ENCODE peak calls at places on chromosomes 13 and 19, in eight cellular contexts. One of them, this sample, is unnamed.

GRCh38 chr13:111022886-111023285 is 92.2 kb upstream of the ARHGEF7 start:
- DNase-seq in mucosa of descending colon: no peak
- DNase-seq in heart right ventricle: no peak
- DNase-seq in H1: no peak
- DNase-seq in heart left ventricle: no peak
- DNase-seq in A673: no peak
- DNase-seq in uterus: no peak
- DNase-seq in BE2C: no peak
- DNase-seq in this sample: no peak

GRCh38 chr19:4566402-4567051 is 7.0 kb upstream of the SEMA6B start:
- DNase-seq in heart right ventricle: no peak
- DNase-seq in heart left ventricle: no peak
- DNase-seq in uterus: no peak
- DNase-seq in BE2C: no peak
- DNase-seq in H1: no peak
- DNase-seq in mucosa of descending colon: no peak
- DNase-seq in A673: no peak
- DNase-seq in this sample: no peak

GRCh38 chr19:19461671-19462622 is 53.4 kb downstream of the TSSK6 start:
- DNase-seq in heart left ventricle: peak; percentile 85
- DNase-seq in uterus: peak; percentile 57
- DNase-seq in A673: peak; percentile 74
- DNase-seq in heart right ventricle: peak; percentile 64
- DNase-seq in mucosa of descending colon: peak; percentile 82
- DNase-seq in BE2C: peak; percentile 96
- DNase-seq in H1: peak; percentile 88
- DNase-seq in this sample: peak; percentile 73

GRCh38 chr13:43360196-43360595 is 336.8 kb downstream of the DNAJC15 start:
- DNase-seq in uterus: no peak
- DNase-seq in BE2C: no peak
- DNase-seq in H1: no peak
- DNase-seq in A673: no peak
- DNase-seq in mucosa of descending colon: no peak
- DNase-seq in heart right ventricle: no peak
- DNase-seq in heart left ventricle: no peak
- DNase-seq in this sample: no peak

GRCh38 chr19:35267818-35268545 is 780 bp upstream of the USF2 start:
- DNase-seq in A673: peak; percentile 84
- DNase-seq in BE2C: peak; percentile 75
- DNase-seq in heart left ventricle: peak; percentile 76
- DNase-seq in heart right ventricle: peak; percentile 72
- DNase-seq in H1: peak; percentile 81
- DNase-seq in mucosa of descending colon: peak; percentile 85
- DNase-seq in uterus: peak; percentile 79
- DNase-seq in this sample: peak; percentile 91

GRCh38 chr19:11963566-11964355 is 1.1 kb upstream of the ZNF763 start:
- DNase-seq in heart right ventricle: peak; percentile 89
- DNase-seq in heart left ventricle: peak; percentile 87
- DNase-seq in uterus: peak; percentile 75
- DNase-seq in A673: peak; percentile 86
- DNase-seq in mucosa of descending colon: peak; percentile 79
- DNase-seq in BE2C: peak; percentile 87
- DNase-seq in H1: peak; percentile 87
- DNase-seq in this sample: peak; percentile 70

GRCh38 chr13:74443623-74444022 is 309.4 kb upstream of the KLF12 start:
- DNase-seq in uterus: no peak
- DNase-seq in heart left ventricle: no peak
- DNase-seq in BE2C: no peak
- DNase-seq in A673: no peak
- DNase-seq in H1: no peak
- DNase-seq in mucosa of descending colon: no peak
- DNase-seq in heart right ventricle: no peak
- DNase-seq in this sample: no peak

GRCh38 chr13:50365683-50366391 is 350.6 kb downstream of the KCNRG start:
- DNase-seq in heart right ventricle: no peak
- DNase-seq in H1: no peak
- DNase-seq in mucosa of descending colon: no peak
- DNase-seq in A673: no peak
- DNase-seq in BE2C: no peak
- DNase-seq in uterus: no peak
- DNase-seq in heart left ventricle: no peak
- DNase-seq in this sample: no peak

GRCh38 chr19:6723108-6723618 is 2.7 kb upstream of the C3 start:
- DNase-seq in mucosa of descending colon: no peak
- DNase-seq in heart right ventricle: no peak
- DNase-seq in BE2C: no peak
- DNase-seq in A673: peak; percentile 34
- DNase-seq in H1: no peak
- DNase-seq in uterus: peak; percentile 82
- DNase-seq in heart left ventricle: no peak
- DNase-seq in this sample: no peak

GRCh38 chr13:39588384-39588783 is 14.6 kb downstream of the LHFPL6 start:
- DNase-seq in A673: no peak
- DNase-seq in BE2C: no peak
- DNase-seq in uterus: no peak
- DNase-seq in heart right ventricle: no peak
- DNase-seq in mucosa of descending colon: no peak
- DNase-seq in heart left ventricle: no peak
- DNase-seq in H1: no peak
- DNase-seq in this sample: no peak

GRCh38 chr19:8397746-8398721 is 7.9 kb downstream of the RAB11B start:
- DNase-seq in uterus: no peak
- DNase-seq in BE2C: no peak
- DNase-seq in H1: no peak
- DNase-seq in mucosa of descending colon: no peak
- DNase-seq in heart left ventricle: no peak
- DNase-seq in A673: no peak
- DNase-seq in heart right ventricle: no peak
- DNase-seq in this sample: peak; percentile 46

GRCh38 chr13:26923824-26924605 is 163.4 kb upstream of the GPR12 start:
- DNase-seq in mucosa of descending colon: no peak
- DNase-seq in uterus: no peak
- DNase-seq in heart left ventricle: peak; percentile 41
- DNase-seq in heart right ventricle: peak; percentile 51
- DNase-seq in H1: no peak
- DNase-seq in A673: peak; percentile 4
- DNase-seq in BE2C: no peak
- DNase-seq in this sample: no peak

GRCh38 chr13:82358284-82358683 is 1524.0 kb downstream of the SLITRK1 start:
- DNase-seq in BE2C: no peak
- DNase-seq in mucosa of descending colon: no peak
- DNase-seq in heart right ventricle: no peak
- DNase-seq in heart left ventricle: no peak
- DNase-seq in H1: no peak
- DNase-seq in A673: no peak
- DNase-seq in uterus: no peak
- DNase-seq in this sample: no peak

GRCh38 chr19:652467-653389 is 10.3 kb downstream of the RNF126 start:
- DNase-seq in uterus: no peak
- DNase-seq in heart left ventricle: peak; percentile 24
- DNase-seq in H1: no peak
- DNase-seq in BE2C: no peak
- DNase-seq in A673: no peak
- DNase-seq in heart right ventricle: no peak
- DNase-seq in mucosa of descending colon: no peak
- DNase-seq in this sample: no peak

GRCh38 chr13:35714588-35714987 is 238.1 kb upstream of the MAB21L1 start:
- DNase-seq in A673: no peak
- DNase-seq in H1: peak; percentile 50
- DNase-seq in heart right ventricle: no peak
- DNase-seq in BE2C: peak; percentile 85
- DNase-seq in mucosa of descending colon: no peak
- DNase-seq in uterus: no peak
- DNase-seq in heart left ventricle: peak; percentile 60
- DNase-seq in this sample: no peak

DNA sequence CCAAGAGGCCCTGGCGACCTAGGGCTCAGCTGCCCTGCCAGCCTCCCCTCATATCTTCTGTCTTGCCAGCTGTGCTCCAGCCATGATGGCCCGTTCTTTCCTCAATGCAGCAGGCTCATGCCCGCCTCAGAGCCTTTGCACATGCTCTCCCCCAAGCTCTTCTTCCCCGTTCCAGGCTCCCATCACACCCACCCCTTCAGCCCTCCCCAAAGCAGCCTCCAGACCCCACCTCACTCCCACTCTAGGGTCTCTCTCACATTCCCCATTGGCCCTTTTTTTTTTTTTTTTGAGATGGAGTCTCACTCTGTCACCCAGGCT is 29.9 kb upstream of the ATP1A3 start:
- DNase-seq in mucosa of descending colon: no peak
- DNase-seq in A673: no peak
- DNase-seq in uterus: no peak
- DNase-seq in H1: no peak
- DNase-seq in heart right ventricle: no peak
- DNase-seq in BE2C: no peak
- DNase-seq in heart left ventricle: no peak
- DNase-seq in this sample: no peak
- H3K9me3 ChIP-seq in mucosa of descending colon: no peaks in the 10 kb centered on the region
- H3K9me3 ChIP-seq in A673: no peaks in the 10 kb centered on the region
- H3K9me3 ChIP-seq in uterus: no peaks in the 10 kb centered on the region
- H3K9me3 ChIP-seq in H1: no peaks in the 10 kb centered on the region
- H3K9me3 ChIP-seq in heart right ventricle: no peaks in the 10 kb centered on the region
- H3K9me3 ChIP-seq in BE2C: no peaks in the 10 kb centered on the region
- H3K9me3 ChIP-seq in heart left ventricle: no peaks in the 10 kb centered on the region
- H3K9me3 ChIP-seq in this sample: no peaks in the 10 kb centered on the region

DNA sequence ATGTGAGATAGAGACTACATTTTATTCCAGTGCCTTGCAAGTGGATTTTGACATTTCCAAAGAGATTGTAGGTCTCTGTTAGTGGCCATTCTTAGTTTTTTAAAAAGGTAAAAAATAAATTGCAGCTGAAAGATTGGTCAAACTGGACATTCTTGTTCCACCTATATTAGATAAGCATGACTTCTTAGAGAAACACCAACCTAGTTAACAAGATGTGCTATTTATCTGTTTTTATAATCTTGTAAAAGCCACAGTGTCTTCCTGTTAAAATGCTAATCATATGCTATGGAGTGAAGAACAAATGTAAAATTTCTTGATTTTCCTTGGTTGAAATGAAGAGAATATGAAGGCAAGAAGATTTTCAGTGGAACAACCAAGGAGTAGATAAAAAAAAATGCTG is 33.4 kb upstream of the GPR183 start:
- DNase-seq in heart right ventricle: no peak
- DNase-seq in mucosa of descending colon: no peak
- DNase-seq in H1: no peak
- DNase-seq in heart left ventricle: no peak
- DNase-seq in uterus: no peak
- DNase-seq in BE2C: no peak
- DNase-seq in A673: no peak
- DNase-seq in this sample: no peak
- H3K36me3 ChIP-seq in heart right ventricle: peaks cover 61% of the 10 kb centered on the region
- H3K36me3 ChIP-seq in mucosa of descending colon: no peaks in the 10 kb centered on the region
- H3K36me3 ChIP-seq in H1: peaks cover 2% of the 10 kb centered on the region
- H3K36me3 ChIP-seq in heart left ventricle: no peaks in the 10 kb centered on the region
- H3K36me3 ChIP-seq in uterus: no peaks in the 10 kb centered on the region
- H3K36me3 ChIP-seq in BE2C: peaks cover 12% of the 10 kb centered on the region
- H3K36me3 ChIP-seq in A673: peaks cover 8% of the 10 kb centered on the region
- H3K36me3 ChIP-seq in this sample: peaks cover 17% of the 10 kb centered on the region

DNA sequence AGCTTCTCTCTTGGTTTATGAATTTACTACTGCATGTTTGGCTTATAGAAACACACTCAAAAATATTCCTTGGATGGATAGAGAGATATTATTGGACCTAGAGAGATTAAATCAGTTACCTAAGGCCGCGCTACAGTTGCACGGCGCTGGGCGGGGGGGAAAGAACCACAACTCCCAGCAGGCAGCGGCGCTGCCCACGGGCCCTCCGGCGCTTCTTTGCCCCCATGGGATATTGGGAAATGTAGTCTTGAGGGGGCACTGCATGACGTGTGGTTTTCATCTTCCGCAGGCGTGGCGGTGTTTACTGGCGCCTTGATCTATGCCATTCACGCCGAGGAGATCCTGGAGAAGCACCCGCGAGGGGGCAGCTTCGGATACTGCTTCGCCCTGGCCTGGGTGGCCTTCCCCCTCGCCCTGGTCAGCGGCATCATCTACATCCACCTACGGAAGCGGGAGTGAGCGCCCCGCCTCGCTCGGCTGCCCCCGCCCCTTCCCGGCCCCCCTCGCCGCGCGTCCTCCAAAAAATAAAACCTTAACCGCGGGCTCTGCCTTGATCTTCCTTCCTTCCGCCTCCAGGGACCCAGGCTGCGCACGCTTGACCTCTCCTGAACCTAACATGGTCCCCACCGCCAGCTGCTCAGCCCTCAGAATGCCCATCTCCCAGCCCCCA is 4.8 kb downstream of the EMP3 start:
- DNase-seq in uterus: peak; percentile 54
- DNase-seq in mucosa of descending colon: peak; percentile 88
- DNase-seq in heart right ventricle: peak; percentile 81
- DNase-seq in BE2C: peak; percentile 92
- DNase-seq in H1: peak; percentile 86
- DNase-seq in heart left ventricle: peak; percentile 83
- DNase-seq in A673: no peak
- DNase-seq in this sample: peak; percentile 83
- TF ChIP-seq CTCF in uterus: no peak
- TF ChIP-seq CTCF in mucosa of descending colon: no peak
- TF ChIP-seq CTCF in heart right ventricle: no peak
- TF ChIP-seq CTCF in BE2C: peak; percentile 31
- TF ChIP-seq CTCF in H1: peak; percentile 13
- TF ChIP-seq CTCF in heart left ventricle: peak; percentile 13
- TF ChIP-seq CTCF in A673: no peak
- TF ChIP-seq CTCF in this sample: no peak

GRCh38 chr19:36449059-36449670 is 30.7 kb upstream of the ZFP82 start:
- DNase-seq in mucosa of descending colon: no peak
- DNase-seq in H1: no peak
- DNase-seq in heart left ventricle: no peak
- DNase-seq in heart right ventricle: no peak
- DNase-seq in BE2C: no peak
- DNase-seq in uterus: no peak
- DNase-seq in A673: no peak
- DNase-seq in this sample: no peak
- H3K9me3 ChIP-seq in mucosa of descending colon: peaks cover 100% of the 10 kb centered on the region
- H3K9me3 ChIP-seq in H1: peaks cover 37% of the 10 kb centered on the region
- H3K9me3 ChIP-seq in heart left ventricle: peaks cover 74% of the 10 kb centered on the region
- H3K9me3 ChIP-seq in heart right ventricle: peaks cover 100% of the 10 kb centered on the region
- H3K9me3 ChIP-seq in BE2C: no peaks in the 10 kb centered on the region
- H3K9me3 ChIP-seq in uterus: no peaks in the 10 kb centered on the region
- H3K9me3 ChIP-seq in A673: peaks cover 65% of the 10 kb centered on the region
- H3K9me3 ChIP-seq in this sample: peaks cover 13% of the 10 kb centered on the region

DNA sequence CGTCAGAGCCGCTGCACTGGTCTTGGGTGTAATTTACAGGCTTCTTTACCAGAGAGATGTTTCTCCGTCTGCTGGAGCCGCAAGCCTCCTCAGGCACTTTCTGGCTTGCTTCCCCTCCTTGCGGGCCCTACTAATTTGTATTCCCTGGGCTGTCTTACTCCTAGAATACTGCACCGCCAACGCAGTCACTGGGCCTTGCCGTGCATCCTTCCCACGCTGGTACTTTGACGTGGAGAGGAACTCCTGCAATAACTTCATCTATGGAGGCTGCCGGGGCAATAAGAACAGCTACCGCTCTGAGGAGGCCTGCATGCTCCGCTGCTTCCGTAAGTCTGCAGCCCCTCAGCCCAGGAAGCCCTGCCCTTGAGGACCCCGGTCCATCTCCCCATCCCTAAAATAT is 14.1 kb upstream of the C19orf33 start:
- DNase-seq in heart left ventricle: no peak
- DNase-seq in H1: no peak
- DNase-seq in heart right ventricle: no peak
- DNase-seq in mucosa of descending colon: no peak
- DNase-seq in uterus: no peak
- DNase-seq in A673: no peak
- DNase-seq in BE2C: no peak
- DNase-seq in this sample: no peak
- H3K36me3 ChIP-seq in heart left ventricle: no peaks in the 10 kb centered on the region
- H3K36me3 ChIP-seq in H1: peaks cover 16% of the 10 kb centered on the region
- H3K36me3 ChIP-seq in heart right ventricle: peaks cover 15% of the 10 kb centered on the region
- H3K36me3 ChIP-seq in mucosa of descending colon: no peaks in the 10 kb centered on the region
- H3K36me3 ChIP-seq in uterus: no peaks in the 10 kb centered on the region
- H3K36me3 ChIP-seq in A673: no peaks in the 10 kb centered on the region
- H3K36me3 ChIP-seq in BE2C: no peaks in the 10 kb centered on the region
- H3K36me3 ChIP-seq in this sample: no peaks in the 10 kb centered on the region